ENCODE peak calls at places on chromosomes 7 and 10, in nine cellular contexts. Z, J, Q, D, A, C, H, P and X are unnamed samples.

GRCh38 chr10:69234447-69234846 is 14.3 kb downstream of the HKDC1 start:
- DNase-seq in C (no peak), A (no peak), J (no peak), H (no peak), Q (no peak), D (no peak), Z (no peak), P (no peak), X (no peak)

GRCh38 chr7:99106869-99107268 is 37.0 kb downstream of the SMURF1 start:
- DNase-seq in J (no peak), H (no peak), A (no peak), Z (no peak), P (no peak), C (no peak), Q (no peak), D (peak), X (no peak)

GRCh38 chr10:97517778-97518561 is 19.2 kb downstream of the UBTD1 start:
- DNase-seq in C (no peak), Z (no peak), D (peak), J (no peak), Q (no peak), P (no peak), H (no peak), A (no peak), X (no peak)

GRCh38 chr10:102240467-102241036 is 760 bp downstream of the PITX3 start:
- DNase-seq in Z (no peak), C (no peak), H (no peak), P (no peak), J (no peak), Q (no peak), A (no peak), D (no peak), X (no peak)

GRCh38 chr10:102231357-102232318 is 5.5 kb downstream of the ELOVL3 start:
- DNase-seq in A (no peak), D (no peak), J (no peak), P (peak), Q (peak), Z (no peak), H (no peak), C (peak), X (peak)

GRCh38 chr7:155918720-155919399 is 106.6 kb upstream of the SHH start:
- DNase-seq in A (no peak), D (peak), H (peak), Z (no peak), Q (peak), P (no peak), J (no peak), C (no peak), X (no peak)

GRCh38 chr10:111084346-111085255 is 7.8 kb downstream of the ADRA2A start:
- DNase-seq in J (no peak), A (no peak), H (no peak), D (no peak), Z (no peak), P (no peak), Q (no peak), C (no peak), X (peak)

GRCh38 chr10:96850113-96850512 is 18.0 kb downstream of the LCOR start:
- DNase-seq in D (no peak), A (no peak), Z (no peak), H (no peak), Q (no peak), P (no peak), C (no peak), J (no peak), X (no peak)

GRCh38 chr10:122331615-122332446 is 42.7 kb upstream of the PLEKHA1 start:
- DNase-seq in P (no peak), A (no peak), Q (no peak), Z (no peak), D (no peak), J (no peak), H (no peak), C (no peak), X (peak)

GRCh38 chr10:58531084-58531695 is 18.5 kb downstream of the BICC1 start:
- DNase-seq in C (no peak), H (no peak), Q (peak), D (peak), A (no peak), J (no peak), P (peak), Z (no peak), X (no peak)

GRCh38 chr7:116252249-116252648 is 41.9 kb downstream of the TES start:
- DNase-seq in P (no peak), J (no peak), Q (no peak), H (no peak), C (no peak), D (no peak), Z (no peak), A (no peak), X (no peak)

GRCh38 chr10:92965314-92965713 is 95.3 kb upstream of the CYP26C1 start:
- DNase-seq in C (no peak), Q (no peak), H (no peak), D (peak), A (no peak), Z (no peak), P (peak), J (no peak), X (no peak)

GRCh38 chr7:93036807-93037206 is 81.0 kb downstream of the SAMD9 start:
- DNase-seq in A (no peak), H (no peak), Z (no peak), J (no peak), P (no peak), C (no peak), D (peak), Q (no peak), X (no peak)

GRCh38 chr7:44885394-44886317 is at the start of gene PURB:
- DNase-seq in J (peak), A (peak), Q (peak), Z (peak), H (peak), C (peak), D (peak), P (peak), X (peak)
- TF ChIP-seq CTCF in J (no peak), A (no peak), Q (no peak), Z (no peak), H (no peak), C (no peak), D (no peak), P (no peak), X (no peak)

DNA sequence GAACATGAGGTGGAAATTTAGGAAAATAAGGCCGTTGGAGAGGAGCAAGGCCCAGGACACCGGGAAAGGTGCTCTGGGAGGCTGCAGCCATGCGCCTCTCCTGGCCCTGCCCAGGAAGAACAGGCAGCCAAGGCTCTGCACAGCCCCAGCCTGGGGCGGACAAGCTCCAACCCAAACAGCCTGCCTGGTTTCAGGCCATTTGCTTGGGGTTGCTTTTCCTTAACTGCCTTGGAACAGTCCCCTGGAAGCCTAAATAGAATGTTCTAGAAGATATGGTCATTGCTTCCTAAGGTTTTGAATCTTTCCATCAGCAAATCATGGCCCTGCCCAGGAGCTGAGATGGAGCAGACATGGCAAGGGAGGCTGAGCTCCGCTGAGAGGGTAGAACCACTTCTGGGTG is 11.0 kb downstream of the VSTM4 start:
- DNase-seq in A (no peak), Z (no peak), H (no peak), Q (no peak), C (no peak), J (no peak), P (no peak), D (no peak), X (peak)
- TF ChIP-seq CTCF in A (no peak), Z (no peak), H (no peak), Q (no peak), C (no peak), J (no peak), P (no peak), D (no peak), X (no peak)

GRCh38 chr7:104137511-104137910 is 70.3 kb downstream of the ORC5 start:
- DNase-seq in A (no peak), Q (no peak), H (no peak), D (no peak), J (no peak), C (no peak), Z (no peak), P (no peak), X (no peak)

GRCh38 chr7:104135760-104136558 is 71.9 kb downstream of the ORC5 start:
- DNase-seq in Z (no peak), Q (no peak), D (no peak), C (no peak), H (no peak), J (no peak), A (no peak), P (no peak), X (no peak)

GRCh38 chr7:104136981-104137380 is 70.8 kb downstream of the ORC5 start:
- DNase-seq in A (no peak), Q (no peak), P (no peak), J (no peak), Z (no peak), C (no peak), D (no peak), H (no peak), X (no peak)

GRCh38 chr7:104136561-104136960 is 71.3 kb downstream of the ORC5 start:
- DNase-seq in J (no peak), A (no peak), C (no peak), D (no peak), H (no peak), Z (no peak), Q (no peak), P (no peak), X (no peak)

GRCh38 chr7:104137971-104138370 is 69.8 kb downstream of the ORC5 start:
- DNase-seq in A (no peak), D (peak), Q (no peak), J (no peak), C (no peak), P (no peak), H (peak), Z (peak), X (no peak)
- TF ChIP-seq CTCF in A (no peak), D (no peak), Q (no peak), J (no peak), C (no peak), P (no peak), H (no peak), Z (no peak), X (no peak)

GRCh38 chr10:100978896-100979185 is 8.5 kb downstream of the MRPL43 start:
- DNase-seq in A (no peak), P (no peak), H (no peak), Z (no peak), C (no peak), Q (no peak), D (no peak), J (no peak), X (peak)
- TF ChIP-seq CTCF in A (no peak), P (no peak), H (no peak), Z (no peak), C (no peak), Q (no peak), D (no peak), J (no peak), X (no peak)

GRCh38 chr10:11095374-11095785 is 77.7 kb downstream of the CELF2 start:
- DNase-seq in Q (no peak), D (no peak), A (no peak), Z (no peak), C (no peak), H (no peak), J (no peak), P (no peak), X (no peak)
- TF ChIP-seq CTCF in Q (no peak), D (no peak), A (no peak), Z (no peak), C (no peak), H (no peak), J (no peak), P (no peak), X (peak)

GRCh38 chr7:22853674-22854157 is 31.1 kb upstream of the TOMM7 start:
- DNase-seq in H (no peak), P (no peak), J (peak), Z (no peak), C (no peak), Q (peak), D (no peak), A (no peak), X (no peak)
- TF ChIP-seq CTCF in H (peak), P (peak), J (no peak), Z (peak), C (no peak), Q (no peak), D (peak), A (no peak), X (peak)

DNA sequence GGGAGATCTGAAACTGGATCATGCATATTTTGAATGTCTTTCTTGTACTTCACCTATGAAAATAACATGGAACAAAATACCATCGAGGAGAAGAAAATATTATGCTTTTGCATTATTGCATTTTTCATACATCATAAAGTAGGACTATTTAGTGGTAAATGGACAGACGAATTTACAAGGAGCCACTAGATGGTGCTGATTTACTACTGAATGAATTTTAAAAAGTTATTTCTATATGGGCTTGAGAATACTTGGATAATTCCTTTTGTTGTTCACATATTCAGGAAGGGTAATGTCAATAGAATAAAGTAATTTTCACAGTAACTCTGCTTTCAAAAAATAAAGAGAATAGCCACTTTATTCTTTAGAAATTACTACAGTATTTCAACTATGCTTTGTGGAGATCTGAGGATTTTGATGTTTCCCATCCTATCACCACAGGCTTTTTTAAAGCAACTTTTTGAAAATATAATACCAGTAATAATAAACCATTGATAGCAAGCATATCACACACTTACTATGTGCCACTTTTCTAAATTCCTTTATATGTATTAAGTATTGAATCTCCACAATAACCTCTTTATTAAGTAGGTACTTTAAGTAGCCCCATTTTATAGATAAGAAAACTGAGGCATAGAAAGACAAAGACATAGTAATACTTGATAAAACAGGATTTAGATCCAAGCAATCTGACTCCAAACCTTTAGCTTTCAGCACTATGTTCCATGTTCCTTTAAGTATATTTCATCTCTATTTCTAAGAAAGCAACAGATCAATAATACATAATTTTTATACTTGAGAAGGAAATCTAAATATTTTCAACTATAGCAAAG is 38.6 kb downstream of the NEBL start:
- DNase-seq in A (no peak), Z (no peak), C (no peak), Q (no peak), P (no peak), H (no peak), J (no peak), D (peak), X (no peak)
- TF ChIP-seq CTCF in A (peak), Z (peak), C (no peak), Q (no peak), P (peak), H (no peak), J (no peak), D (peak), X (peak)

DNA sequence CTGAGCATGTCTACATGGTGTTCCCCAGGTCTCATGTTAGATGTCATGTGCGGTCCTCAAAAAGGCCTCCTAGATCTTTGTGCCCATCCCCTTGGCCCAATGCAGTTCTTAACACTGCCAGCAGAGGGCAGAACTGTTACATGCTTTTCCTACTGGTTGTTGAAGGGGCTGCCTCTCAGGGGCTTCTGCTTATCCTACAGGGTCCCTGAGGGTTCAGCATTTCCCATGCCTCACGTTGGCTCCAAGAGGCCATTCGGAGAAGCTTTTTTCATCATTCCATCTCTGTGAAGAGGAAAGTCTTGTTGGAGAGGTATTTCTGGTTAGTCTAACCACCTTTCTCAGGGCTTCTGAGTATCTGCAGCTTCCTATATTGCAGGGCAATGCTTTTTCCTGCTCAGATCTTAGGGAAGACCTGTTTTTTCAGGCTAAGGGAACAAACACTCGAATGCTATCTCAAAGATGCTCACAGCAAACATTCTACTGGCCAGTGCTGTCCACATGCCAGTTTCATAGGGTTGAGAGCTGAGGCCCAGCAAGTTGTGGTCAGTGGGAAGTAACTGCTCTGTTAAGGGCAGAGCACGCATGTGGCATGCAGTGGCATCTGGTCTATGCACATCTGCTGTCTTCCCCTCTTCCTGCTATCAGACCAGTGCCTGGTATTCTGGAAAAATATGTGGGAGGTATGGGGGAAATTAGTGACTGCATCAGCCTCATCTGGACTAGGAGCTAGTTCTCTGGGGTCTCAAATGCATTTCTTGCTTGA is 31.5 kb downstream of the MBL2 start:
- DNase-seq in D (no peak), Z (no peak), Q (peak), J (no peak), P (peak), H (no peak), A (no peak), C (no peak), X (no peak)
- TF ChIP-seq CTCF in D (peak), Z (peak), Q (peak), J (peak), P (peak), H (peak), A (peak), C (peak), X (peak)

DNA sequence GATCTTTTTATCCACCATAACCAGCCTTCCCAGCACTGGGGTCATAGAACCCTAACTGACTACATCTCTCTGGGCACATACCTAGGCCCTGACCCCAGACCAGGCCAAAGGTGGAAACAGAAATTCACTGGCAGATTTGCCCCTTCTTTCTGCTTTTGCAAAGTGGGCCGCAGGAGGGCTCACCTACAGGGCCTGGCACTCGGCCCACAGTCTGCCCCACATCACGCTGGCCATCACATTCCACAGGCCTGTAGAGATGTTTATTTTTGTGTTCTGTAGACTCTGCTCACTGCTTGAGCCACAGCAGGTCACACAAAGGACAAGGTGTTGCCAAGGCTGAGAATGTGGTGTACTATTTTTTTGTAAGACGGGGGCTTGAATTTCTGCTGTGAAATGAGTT is 58.7 kb downstream of the SLC16A12 start:
- DNase-seq in P (no peak), Q (no peak), J (no peak), D (no peak), A (no peak), H (no peak), C (no peak), Z (no peak), X (no peak)
- TF ChIP-seq CTCF in P (no peak), Q (no peak), J (no peak), D (no peak), A (no peak), H (no peak), C (no peak), Z (no peak), X (no peak)

DNA sequence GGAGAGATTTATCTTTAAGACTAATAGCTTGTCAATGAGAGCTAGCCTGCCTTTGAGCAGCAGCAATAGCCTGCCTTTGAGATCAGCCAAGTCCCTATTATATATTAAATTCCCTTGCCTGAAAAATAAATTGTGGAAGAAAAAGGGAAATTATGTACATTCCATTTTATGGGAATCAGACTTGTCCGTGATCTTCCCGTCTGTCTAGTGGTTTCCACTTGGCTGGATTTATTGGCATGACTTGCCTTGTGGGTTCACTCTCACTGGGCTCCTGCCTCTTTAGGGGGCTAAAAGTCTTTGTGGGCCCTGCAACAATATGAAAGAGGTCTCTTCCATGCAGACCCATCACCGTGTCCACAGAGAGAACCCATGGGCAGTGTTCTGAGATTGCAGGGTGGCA is 171.7 kb upstream of the FRMD4A start:
- DNase-seq in Z (no peak), C (no peak), D (no peak), P (no peak), A (no peak), Q (no peak), J (no peak), H (no peak), X (no peak)
- TF ChIP-seq CTCF in Z (no peak), C (no peak), D (no peak), P (no peak), A (no peak), Q (no peak), J (no peak), H (no peak), X (no peak)